ENCODE peak calls at places on chromosomes 1 and 21, in nine cellular contexts. L is AG09309, B is GM23338, A is GM12865, V is choroid plexus epithelial cell, N is cardiac muscle cell, K is AG04449, T is astrocyte of the spinal cord, D is fibroblast of pulmonary artery. O is an unnamed sample.

GRCh38 chr1:115674011-115674410 is 32.2 kb downstream of the VANGL1 start:
- DNase-seq in L (no peak), B (no peak), A (no peak), V (no peak), N (no peak), K (no peak), T (no peak), D (no peak), O (peak)

GRCh38 chr1:235011064-235011598 is 117.5 kb downstream of the TOMM20 start:
- DNase-seq in L (no peak), B (no peak), A (peak), V (no peak), N (no peak), K (no peak), T (no peak), D (no peak), O (no peak)

GRCh38 chr1:6637770-6638169 is 13.1 kb downstream of the THAP3 start:
- DNase-seq in L (no peak), B (no peak), A (no peak), V (no peak), N (no peak), K (no peak), T (no peak), D (no peak), O (no peak)

GRCh38 chr1:157734328-157734727 is 33.8 kb upstream of the FCRL3 start:
- DNase-seq in L (no peak), B (no peak), A (peak), V (no peak), N (no peak), K (no peak), T (no peak), D (no peak), O (no peak)

GRCh38 chr1:23169727-23170335 is 1.2 kb upstream of the LUZP1 start:
- DNase-seq in L (peak), B (peak), A (peak), V (peak), N (peak), K (peak), T (peak), D (peak), O (no peak)

GRCh38 chr1:32924881-32925344 is 23.7 kb upstream of the TMEM54 start:
- DNase-seq in L (no peak), B (peak), A (no peak), V (no peak), N (no peak), K (no peak), T (no peak), D (no peak), O (no peak)

GRCh38 chr1:3611170-3612019 is at the start of gene MEGF6:
- DNase-seq in L (no peak), B (peak), A (peak), V (peak), N (peak), K (no peak), T (peak), D (no peak), O (peak)

GRCh38 chr1:10671090-10671489 is 125.4 kb downstream of the CASZ1 start:
- DNase-seq in L (no peak), B (no peak), A (no peak), V (no peak), N (no peak), K (no peak), T (no peak), D (no peak), O (no peak)

GRCh38 chr21:38839683-38840286 is 34.1 kb downstream of the ETS2 start:
- DNase-seq in L (peak), B (no peak), A (no peak), V (peak), N (peak), K (peak), T (peak), D (peak), O (peak)

GRCh38 chr1:36304970-36305914 is 926 bp upstream of the SH3D21 start:
- DNase-seq in L (no peak), B (peak), A (no peak), V (no peak), N (no peak), K (no peak), T (no peak), D (no peak), O (no peak)

GRCh38 chr1:226626577-226626956 is 78.0 kb downstream of the STUM start:
- DNase-seq in L (no peak), B (peak), A (peak), V (peak), N (peak), K (no peak), T (peak), D (peak), O (peak)

GRCh38 chr1:228906461-228906860 is 171.2 kb downstream of the RHOU start:
- DNase-seq in L (no peak), B (no peak), A (no peak), V (no peak), N (no peak), K (no peak), T (no peak), D (no peak), O (no peak)

GRCh38 chr1:28456078-28456477 is 49.8 kb upstream of the RCC1 start:
- DNase-seq in L (peak), B (no peak), A (peak), V (peak), N (peak), K (peak), T (peak), D (peak), O (no peak)

GRCh38 chr1:209675567-209676154 is 449 bp downstream of the G0S2 start:
- DNase-seq in L (no peak), B (peak), A (no peak), V (peak), N (peak), K (no peak), T (peak), D (no peak), O (no peak)

GRCh38 chr1:229557214-229557850 is 1.2 kb downstream of the ABCB10 start:
- DNase-seq in L (no peak), B (no peak), A (peak), V (peak), N (peak), K (no peak), T (peak), D (peak), O (no peak)

GRCh38 chr1:84997667-84998600 is 1.0 kb upstream of the MCOLN2 start:
- DNase-seq in L (no peak), B (peak), A (peak), V (peak), N (no peak), K (no peak), T (peak), D (peak), O (no peak)

GRCh38 chr1:39573736-39574624 is 2.6 kb downstream of the PABPC4 start:
- DNase-seq in L (peak), B (no peak), A (no peak), V (peak), N (peak), K (no peak), T (peak), D (peak), O (no peak)

GRCh38 chr1:228181105-228181504 is 15.5 kb downstream of the IBA57 start:
- DNase-seq in L (no peak), B (no peak), A (no peak), V (no peak), N (no peak), K (no peak), T (no peak), D (no peak), O (no peak)

GRCh38 chr1:159008744-159009188 is 941 bp upstream of the IFI16 start:
- DNase-seq in L (no peak), B (no peak), A (peak), V (peak), N (peak), K (no peak), T (peak), D (no peak), O (no peak)

GRCh38 chr1:224450956-224451350 is 16.4 kb upstream of the WDR26 start:
- DNase-seq in L (no peak), B (no peak), A (no peak), V (no peak), N (no peak), K (no peak), T (no peak), D (no peak), O (no peak)

GRCh38 chr1:189431437-189431836 is 1046.2 kb downstream of the BRINP3 start:
- DNase-seq in L (no peak), B (no peak), A (no peak), V (peak), N (peak), K (no peak), T (peak), D (peak), O (no peak)

GRCh38 chr21:29017639-29018237 is 1.4 kb downstream of the RWDD2B start:
- DNase-seq in L (no peak), B (no peak), A (peak), V (no peak), N (peak), K (no peak), T (no peak), D (no peak), O (no peak)

GRCh38 chr1:224542783-224543440 is 73.2 kb upstream of the CNIH3 start:
- DNase-seq in L (peak), B (no peak), A (peak), V (peak), N (peak), K (peak), T (peak), D (peak), O (peak)

GRCh38 chr1:213376862-213377372 is 325.9 kb downstream of the RPS6KC1 start:
- DNase-seq in L (no peak), B (peak), A (no peak), V (peak), N (peak), K (no peak), T (peak), D (no peak), O (no peak)

GRCh38 chr1:223234164-223234501 is 91.1 kb upstream of the TLR5 start:
- DNase-seq in L (no peak), B (no peak), A (no peak), V (no peak), N (no peak), K (no peak), T (no peak), D (no peak), O (no peak)

GRCh38 chr1:197096137-197096536 is 29.1 kb upstream of the F13B start:
- DNase-seq in L (no peak), B (no peak), A (no peak), V (no peak), N (peak), K (no peak), T (no peak), D (no peak), O (no peak)

GRCh38 chr21:32611471-32611997 is 643 bp downstream of the CFAP298 start:
- DNase-seq in L (no peak), B (peak), A (peak), V (peak), N (peak), K (no peak), T (peak), D (peak), O (no peak)

GRCh38 chr1:21524686-21525339 is 15.6 kb downstream of the ALPL start:
- DNase-seq in L (no peak), B (no peak), A (no peak), V (no peak), N (no peak), K (no peak), T (no peak), D (no peak), O (no peak)

GRCh38 chr1:211951856-211952255 is 83.5 kb downstream of the INTS7 start:
- DNase-seq in L (no peak), B (no peak), A (peak), V (peak), N (peak), K (no peak), T (peak), D (peak), O (peak)

GRCh38 chr1:169348356-169349036 is 19.1 kb downstream of the NME7 start:
- DNase-seq in L (no peak), B (peak), A (peak), V (peak), N (peak), K (no peak), T (peak), D (peak), O (peak)

GRCh38 chr1:15937146-15937545 is 38.8 kb downstream of the ZBTB17 start:
- DNase-seq in L (no peak), B (no peak), A (no peak), V (no peak), N (no peak), K (no peak), T (no peak), D (no peak), O (no peak)

GRCh38 chr1:154557939-154558609 is 388 bp downstream of the UBE2Q1 start:
- DNase-seq in L (no peak), B (peak), A (peak), V (peak), N (peak), K (no peak), T (no peak), D (peak), O (no peak)

GRCh38 chr1:156693858-156694562 is 11.4 kb downstream of the CRABP2 start:
- DNase-seq in L (no peak), B (peak), A (no peak), V (no peak), N (no peak), K (no peak), T (no peak), D (no peak), O (no peak)
- TF ChIP-seq CTCF in L (no peak), B (no peak), A (no peak), V (no peak), N (no peak), K (no peak), T (no peak), D (no peak), O (no peak)

GRCh38 chr1:230864441-230864840 is 3.9 kb downstream of the C1orf198 start:
- DNase-seq in L (no peak), B (no peak), A (no peak), V (no peak), N (no peak), K (no peak), T (no peak), D (no peak), O (no peak)
- H3K4me3 ChIP-seq in L (no peak), B (no peak), A (no peak), V (no peak), N (no peak), K (peak), T (no peak), D (no peak), O (no peak)

DNA sequence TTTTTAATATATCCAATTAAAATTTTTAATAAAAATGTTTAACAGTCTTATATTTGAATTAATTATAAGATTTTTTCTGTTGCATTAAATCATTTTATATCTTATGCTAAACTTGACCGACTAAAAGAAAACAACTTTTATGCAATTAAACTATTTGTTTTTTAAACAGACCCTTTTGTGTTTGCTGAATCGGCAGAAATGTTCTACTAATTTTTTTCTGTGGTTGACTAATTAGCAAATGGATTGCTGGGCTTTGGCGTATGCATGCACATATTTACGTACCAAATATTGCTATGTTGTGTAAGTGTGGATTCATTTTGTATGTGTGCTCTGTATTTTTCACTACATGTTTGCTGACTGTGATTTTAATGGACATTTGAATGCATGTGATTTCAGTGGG is 174.8 kb downstream of the PBX1 start:
- DNase-seq in L (no peak), B (no peak), A (no peak), V (no peak), N (no peak), K (no peak), T (no peak), D (no peak), O (no peak)
- TF ChIP-seq CTCF in L (no peak), B (no peak), A (no peak), V (no peak), N (no peak), K (no peak), T (no peak), D (no peak), O (no peak)

GRCh38 chr1:55041613-55042012 is 2.3 kb downstream of the PCSK9 start:
- DNase-seq in L (no peak), B (no peak), A (no peak), V (no peak), N (no peak), K (no peak), T (no peak), D (no peak), O (no peak)
- H3K4me3 ChIP-seq in L (no peak), B (peak), A (no peak), V (no peak), N (no peak), K (no peak), T (no peak), D (no peak), O (no peak)

DNA sequence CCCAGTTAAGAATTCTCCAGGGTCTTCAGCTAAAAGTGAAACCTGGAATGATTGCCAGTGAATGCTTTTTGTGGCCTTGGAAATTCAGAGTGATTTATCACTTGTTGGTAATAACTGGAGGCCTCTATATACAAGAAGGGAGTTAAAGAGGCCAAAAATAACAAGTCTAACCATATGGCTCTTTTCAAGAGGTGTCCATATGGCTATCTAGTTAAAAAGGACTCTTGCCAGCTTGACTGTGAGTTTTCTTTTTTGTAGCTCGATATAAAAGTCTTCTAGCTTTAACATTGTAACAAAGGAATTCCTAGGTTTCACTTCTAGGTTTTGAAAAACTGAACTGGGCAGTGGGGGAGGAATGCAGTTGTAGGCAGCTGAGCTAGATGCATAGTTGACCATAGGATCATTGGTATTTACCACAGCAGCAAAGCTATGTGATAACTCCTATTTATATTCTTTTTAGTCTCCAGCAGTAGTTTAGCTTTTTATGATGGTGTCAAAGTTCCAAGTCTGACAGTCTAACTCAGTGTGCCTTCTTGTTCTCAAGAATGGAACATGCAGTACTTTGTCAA is 44.4 kb downstream of the CACHD1 start:
- DNase-seq in L (no peak), B (no peak), A (no peak), V (peak), N (peak), K (peak), T (peak), D (peak), O (no peak)
- TF ChIP-seq CTCF in L (no peak), B (no peak), A (no peak), V (no peak), N (no peak), K (no peak), T (no peak), D (no peak), O (no peak)